ENCODE peak calls at places on chromosomes 7 and 10, in nine cellular contexts. One of them, this sample, is unnamed. For H3K36me3, the result is how much of the 10 kb centered on the place peaks cover.

GRCh38 chr10:127989481-127989964 is 82.6 kb downstream of the PTPRE start:
- DNase-seq in tibial artery: no peak
- DNase-seq in lower lobe of right lung: no peak
- DNase-seq in fibroblast of lung: no peak
- DNase-seq in colonic mucosa: no peak
- DNase-seq in tibial nerve: no peak
- DNase-seq in CD8-positive, alpha-beta memory T cell: no peak
- DNase-seq in IMR-90: no peak
- DNase-seq in left ventricle myocardium inferior: no peak
- DNase-seq in this sample: no peak

GRCh38 chr10:1573334-1573969 is 163.9 kb downstream of the ADARB2 start:
- DNase-seq in left ventricle myocardium inferior: no peak
- DNase-seq in tibial nerve: no peak
- DNase-seq in lower lobe of right lung: no peak
- DNase-seq in colonic mucosa: no peak
- DNase-seq in fibroblast of lung: no peak
- DNase-seq in tibial artery: peak
- DNase-seq in IMR-90: no peak
- DNase-seq in CD8-positive, alpha-beta memory T cell: no peak
- DNase-seq in this sample: no peak

GRCh38 chr7:135802697-135803096 is 54.1 kb upstream of the FAM180A start:
- DNase-seq in CD8-positive, alpha-beta memory T cell: no peak
- DNase-seq in lower lobe of right lung: no peak
- DNase-seq in colonic mucosa: no peak
- DNase-seq in IMR-90: peak
- DNase-seq in fibroblast of lung: peak
- DNase-seq in tibial nerve: no peak
- DNase-seq in tibial artery: no peak
- DNase-seq in left ventricle myocardium inferior: no peak
- DNase-seq in this sample: no peak

GRCh38 chr10:113493195-113493594 is 59.7 kb upstream of the HABP2 start:
- DNase-seq in CD8-positive, alpha-beta memory T cell: no peak
- DNase-seq in fibroblast of lung: peak
- DNase-seq in tibial artery: peak
- DNase-seq in lower lobe of right lung: no peak
- DNase-seq in IMR-90: peak
- DNase-seq in colonic mucosa: no peak
- DNase-seq in left ventricle myocardium inferior: no peak
- DNase-seq in tibial nerve: no peak
- DNase-seq in this sample: no peak

GRCh38 chr10:95421782-95422181 is 131.0 kb upstream of the PDLIM1 start:
- DNase-seq in IMR-90: no peak
- DNase-seq in tibial nerve: no peak
- DNase-seq in lower lobe of right lung: no peak
- DNase-seq in colonic mucosa: no peak
- DNase-seq in fibroblast of lung: no peak
- DNase-seq in tibial artery: no peak
- DNase-seq in left ventricle myocardium inferior: no peak
- DNase-seq in CD8-positive, alpha-beta memory T cell: no peak
- DNase-seq in this sample: no peak

GRCh38 chr7:75617634-75618234 is 121.0 kb downstream of the HIP1 start:
- DNase-seq in colonic mucosa: peak
- DNase-seq in lower lobe of right lung: peak
- DNase-seq in fibroblast of lung: no peak
- DNase-seq in tibial nerve: peak
- DNase-seq in tibial artery: peak
- DNase-seq in left ventricle myocardium inferior: peak
- DNase-seq in IMR-90: no peak
- DNase-seq in CD8-positive, alpha-beta memory T cell: peak
- DNase-seq in this sample: no peak

GRCh38 chr7:53604201-53604600 is 568.8 kb downstream of the POM121L12 start:
- DNase-seq in IMR-90: no peak
- DNase-seq in fibroblast of lung: no peak
- DNase-seq in tibial artery: no peak
- DNase-seq in tibial nerve: no peak
- DNase-seq in colonic mucosa: no peak
- DNase-seq in lower lobe of right lung: no peak
- DNase-seq in CD8-positive, alpha-beta memory T cell: no peak
- DNase-seq in left ventricle myocardium inferior: no peak
- DNase-seq in this sample: no peak

GRCh38 chr10:76717141-76717540 is 920.5 kb downstream of the KCNMA1 start:
- DNase-seq in tibial artery: no peak
- DNase-seq in colonic mucosa: no peak
- DNase-seq in lower lobe of right lung: no peak
- DNase-seq in IMR-90: peak
- DNase-seq in left ventricle myocardium inferior: no peak
- DNase-seq in fibroblast of lung: peak
- DNase-seq in CD8-positive, alpha-beta memory T cell: no peak
- DNase-seq in tibial nerve: no peak
- DNase-seq in this sample: no peak

GRCh38 chr7:148973256-148973655 is 55.0 kb downstream of the PDIA4 start:
- DNase-seq in tibial nerve: no peak
- DNase-seq in lower lobe of right lung: no peak
- DNase-seq in CD8-positive, alpha-beta memory T cell: no peak
- DNase-seq in fibroblast of lung: no peak
- DNase-seq in tibial artery: no peak
- DNase-seq in IMR-90: no peak
- DNase-seq in colonic mucosa: no peak
- DNase-seq in left ventricle myocardium inferior: no peak
- DNase-seq in this sample: no peak

GRCh38 chr7:151199196-151199874 is 11.0 kb downstream of the H2BK1 start:
- DNase-seq in lower lobe of right lung: no peak
- DNase-seq in tibial nerve: no peak
- DNase-seq in left ventricle myocardium inferior: no peak
- DNase-seq in fibroblast of lung: no peak
- DNase-seq in tibial artery: no peak
- DNase-seq in colonic mucosa: no peak
- DNase-seq in CD8-positive, alpha-beta memory T cell: no peak
- DNase-seq in IMR-90: no peak
- DNase-seq in this sample: no peak

GRCh38 chr7:112361154-112361553 is 89.1 kb upstream of the IFRD1 start:
- DNase-seq in left ventricle myocardium inferior: no peak
- DNase-seq in fibroblast of lung: no peak
- DNase-seq in tibial artery: no peak
- DNase-seq in CD8-positive, alpha-beta memory T cell: no peak
- DNase-seq in IMR-90: no peak
- DNase-seq in colonic mucosa: no peak
- DNase-seq in lower lobe of right lung: no peak
- DNase-seq in tibial nerve: no peak
- DNase-seq in this sample: no peak

GRCh38 chr7:37045786-37046185 is 321.5 kb upstream of the AOAH start:
- DNase-seq in fibroblast of lung: no peak
- DNase-seq in lower lobe of right lung: no peak
- DNase-seq in CD8-positive, alpha-beta memory T cell: no peak
- DNase-seq in left ventricle myocardium inferior: no peak
- DNase-seq in colonic mucosa: no peak
- DNase-seq in tibial artery: no peak
- DNase-seq in IMR-90: no peak
- DNase-seq in tibial nerve: no peak
- DNase-seq in this sample: no peak

GRCh38 chr7:156865493-156865892 is 27.5 kb downstream of the LMBR1 start:
- DNase-seq in lower lobe of right lung: no peak
- DNase-seq in colonic mucosa: no peak
- DNase-seq in left ventricle myocardium inferior: no peak
- DNase-seq in CD8-positive, alpha-beta memory T cell: no peak
- DNase-seq in tibial nerve: no peak
- DNase-seq in tibial artery: no peak
- DNase-seq in fibroblast of lung: no peak
- DNase-seq in IMR-90: no peak
- DNase-seq in this sample: no peak

DNA sequence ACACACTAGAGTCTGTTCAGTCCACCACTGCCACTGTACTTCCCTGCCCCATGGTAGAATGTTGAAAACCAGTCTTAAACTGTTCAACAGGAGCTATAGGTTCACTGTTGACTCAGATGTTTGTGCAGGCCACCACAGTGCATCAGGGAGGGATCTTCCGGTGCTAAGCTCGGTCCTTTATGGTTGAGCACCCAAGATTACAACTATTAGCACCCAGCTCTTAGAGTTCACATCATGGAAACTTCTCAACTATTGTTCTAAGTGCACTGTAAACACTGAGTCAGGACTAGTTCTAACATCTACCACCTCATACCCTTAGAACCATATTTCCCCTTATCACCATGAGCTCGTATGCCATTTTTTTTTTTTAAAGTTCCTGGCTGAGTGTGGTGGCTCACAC is 97.1 kb upstream of the MXI1 start:
- DNase-seq in colonic mucosa: no peak
- DNase-seq in lower lobe of right lung: no peak
- DNase-seq in tibial artery: no peak
- DNase-seq in tibial nerve: no peak
- DNase-seq in IMR-90: no peak
- DNase-seq in fibroblast of lung: no peak
- DNase-seq in CD8-positive, alpha-beta memory T cell: no peak
- DNase-seq in left ventricle myocardium inferior: no peak
- DNase-seq in this sample: no peak
- H3K27ac ChIP-seq in colonic mucosa: no peak
- H3K27ac ChIP-seq in lower lobe of right lung: no peak
- H3K27ac ChIP-seq in tibial artery: no peak
- H3K27ac ChIP-seq in tibial nerve: no peak
- H3K27ac ChIP-seq in IMR-90: no peak
- H3K27ac ChIP-seq in fibroblast of lung: no peak
- H3K27ac ChIP-seq in CD8-positive, alpha-beta memory T cell: no peak
- H3K27ac ChIP-seq in left ventricle myocardium inferior: no peak
- H3K27ac ChIP-seq in this sample: no peak

GRCh38 chr7:92260248-92260781 is 14.5 kb downstream of the ANKIB1 start:
- DNase-seq in IMR-90: peak
- DNase-seq in lower lobe of right lung: no peak
- DNase-seq in CD8-positive, alpha-beta memory T cell: no peak
- DNase-seq in colonic mucosa: no peak
- DNase-seq in tibial artery: no peak
- DNase-seq in left ventricle myocardium inferior: no peak
- DNase-seq in tibial nerve: no peak
- DNase-seq in fibroblast of lung: peak
- DNase-seq in this sample: no peak

GRCh38 chr7:92255308-92255707 is 9.5 kb downstream of the ANKIB1 start:
- DNase-seq in fibroblast of lung: peak
- DNase-seq in colonic mucosa: no peak
- DNase-seq in left ventricle myocardium inferior: no peak
- DNase-seq in tibial artery: peak
- DNase-seq in CD8-positive, alpha-beta memory T cell: no peak
- DNase-seq in IMR-90: peak
- DNase-seq in tibial nerve: no peak
- DNase-seq in lower lobe of right lung: no peak
- DNase-seq in this sample: no peak

GRCh38 chr7:92259062-92259461 is 13.3 kb downstream of the ANKIB1 start:
- DNase-seq in lower lobe of right lung: no peak
- DNase-seq in IMR-90: no peak
- DNase-seq in left ventricle myocardium inferior: no peak
- DNase-seq in tibial artery: no peak
- DNase-seq in colonic mucosa: no peak
- DNase-seq in tibial nerve: no peak
- DNase-seq in fibroblast of lung: no peak
- DNase-seq in CD8-positive, alpha-beta memory T cell: no peak
- DNase-seq in this sample: no peak

DNA sequence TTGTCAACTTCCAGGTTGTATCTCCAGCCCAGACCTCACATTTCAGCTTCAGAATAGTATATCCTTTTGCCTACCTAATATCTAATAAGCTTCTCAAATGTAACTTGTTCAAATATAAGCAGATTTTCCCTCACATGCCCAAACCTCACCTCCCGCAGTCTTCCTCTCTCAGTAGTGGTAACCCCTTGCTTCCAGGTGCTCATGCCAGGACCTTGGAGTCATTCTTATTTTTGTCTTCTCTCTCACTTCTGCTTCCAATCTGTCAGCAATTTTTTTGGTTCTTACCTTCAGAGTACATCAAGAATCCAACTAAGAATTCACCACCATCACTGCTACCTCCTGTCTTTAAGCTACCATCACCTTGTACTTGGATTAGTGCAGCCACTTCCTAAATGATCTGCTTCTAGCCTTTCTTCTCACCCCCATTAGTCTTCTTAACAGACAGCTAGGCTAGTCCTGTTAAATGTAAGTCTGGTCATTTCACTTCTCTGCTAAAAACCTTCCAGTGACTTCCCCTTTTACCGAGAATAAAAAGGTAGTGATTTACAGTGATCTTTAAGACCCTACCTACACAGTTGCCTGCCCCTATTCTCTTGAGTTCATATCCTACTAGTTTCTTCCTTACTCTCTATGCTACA is 14.0 kb downstream of the ANKIB1 start:
- DNase-seq in left ventricle myocardium inferior: no peak
- DNase-seq in tibial nerve: no peak
- DNase-seq in CD8-positive, alpha-beta memory T cell: no peak
- DNase-seq in tibial artery: no peak
- DNase-seq in lower lobe of right lung: no peak
- DNase-seq in IMR-90: no peak
- DNase-seq in colonic mucosa: no peak
- DNase-seq in fibroblast of lung: no peak
- DNase-seq in this sample: no peak
- H3K4me3 ChIP-seq in left ventricle myocardium inferior: no peak
- H3K4me3 ChIP-seq in tibial nerve: no peak
- H3K4me3 ChIP-seq in CD8-positive, alpha-beta memory T cell: no peak
- H3K4me3 ChIP-seq in tibial artery: no peak
- H3K4me3 ChIP-seq in lower lobe of right lung: no peak
- H3K4me3 ChIP-seq in IMR-90: no peak
- H3K4me3 ChIP-seq in colonic mucosa: no peak
- H3K4me3 ChIP-seq in fibroblast of lung: no peak
- H3K4me3 ChIP-seq in this sample: no peak

DNA sequence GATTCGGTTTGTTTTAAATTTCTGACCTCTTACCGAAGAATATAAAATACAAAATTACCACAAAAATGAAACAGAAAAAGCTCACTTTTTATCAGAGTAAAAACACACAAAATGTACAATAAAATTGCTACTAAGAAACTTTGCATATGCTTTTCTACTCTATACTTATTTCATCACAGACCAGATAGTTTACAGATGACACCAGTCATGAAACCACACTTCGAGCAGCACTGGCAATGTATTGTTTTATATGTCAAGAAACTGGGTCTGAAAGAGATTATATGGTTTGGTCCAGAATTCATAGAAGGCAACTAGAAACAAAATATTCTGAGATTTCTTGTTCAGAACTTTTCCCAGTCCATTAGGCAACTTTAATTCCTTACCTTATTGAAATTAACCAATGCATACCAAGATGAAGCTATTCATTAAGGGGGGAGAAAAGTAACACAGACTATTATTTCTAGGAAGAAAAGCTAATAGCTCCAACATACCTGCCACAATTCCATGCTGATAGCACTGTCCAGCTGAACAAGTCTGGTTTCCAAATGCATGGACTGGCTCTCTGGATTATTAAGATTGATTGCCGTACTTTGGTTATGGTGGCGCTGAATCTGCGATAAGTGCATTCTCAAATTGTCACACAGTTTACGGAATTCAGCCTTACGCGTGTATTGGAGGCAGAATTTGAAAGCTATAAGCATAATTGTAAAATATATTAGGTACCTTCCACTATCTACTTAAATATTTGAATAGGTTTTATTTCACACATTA is 10.0 kb downstream of the EIF3A start:
- DNase-seq in CD8-positive, alpha-beta memory T cell: no peak
- DNase-seq in tibial nerve: no peak
- DNase-seq in lower lobe of right lung: no peak
- DNase-seq in fibroblast of lung: no peak
- DNase-seq in IMR-90: no peak
- DNase-seq in left ventricle myocardium inferior: no peak
- DNase-seq in colonic mucosa: no peak
- DNase-seq in tibial artery: no peak
- DNase-seq in this sample: no peak
- H3K36me3 ChIP-seq in CD8-positive, alpha-beta memory T cell: under half
- H3K36me3 ChIP-seq in tibial nerve: under half
- H3K36me3 ChIP-seq in lower lobe of right lung: half or more
- H3K36me3 ChIP-seq in fibroblast of lung: under half
- H3K36me3 ChIP-seq in IMR-90: under half
- H3K36me3 ChIP-seq in left ventricle myocardium inferior: half or more
- H3K36me3 ChIP-seq in colonic mucosa: under half
- H3K36me3 ChIP-seq in tibial artery: half or more
- H3K36me3 ChIP-seq in this sample: under half

GRCh38 chr10:96856317-96856716 is 24.2 kb downstream of the LCOR start:
- DNase-seq in left ventricle myocardium inferior: no peak
- DNase-seq in IMR-90: no peak
- DNase-seq in CD8-positive, alpha-beta memory T cell: no peak
- DNase-seq in tibial nerve: no peak
- DNase-seq in lower lobe of right lung: no peak
- DNase-seq in tibial artery: no peak
- DNase-seq in fibroblast of lung: no peak
- DNase-seq in colonic mucosa: no peak
- DNase-seq in this sample: no peak
- H3K27ac ChIP-seq in left ventricle myocardium inferior: no peak
- H3K27ac ChIP-seq in IMR-90: peak
- H3K27ac ChIP-seq in CD8-positive, alpha-beta memory T cell: no peak
- H3K27ac ChIP-seq in tibial nerve: no peak
- H3K27ac ChIP-seq in lower lobe of right lung: no peak
- H3K27ac ChIP-seq in tibial artery: no peak
- H3K27ac ChIP-seq in fibroblast of lung: no peak
- H3K27ac ChIP-seq in colonic mucosa: no peak
- H3K27ac ChIP-seq in this sample: no peak

This sample was measured in pancreas.